ENCODE peak calls at places on chromosomes 7 and 10, in five cellular contexts. One of them, this sample, is unnamed.

GRCh38 chr7:55052726-55053431 is 34.1 kb downstream of the EGFR start:
- DNase-seq in astrocyte of the cerebellum: no peak
- DNase-seq in lower leg skin: no peak
- DNase-seq in fibroblast of pulmonary artery: no peak
- DNase-seq in prostate gland: no peak
- DNase-seq in this sample: no peak

GRCh38 chr10:129968020-129968861 is 4.2 kb upstream of the EBF3 start:
- DNase-seq in astrocyte of the cerebellum: no peak
- DNase-seq in lower leg skin: no peak
- DNase-seq in fibroblast of pulmonary artery: no peak
- DNase-seq in prostate gland: no peak
- DNase-seq in this sample: no peak

GRCh38 chr7:75534727-75535307 is 42.7 kb downstream of the SPDYE5 start:
- DNase-seq in astrocyte of the cerebellum: no peak
- DNase-seq in lower leg skin: peak; percentile 8
- DNase-seq in fibroblast of pulmonary artery: peak; percentile 33
- DNase-seq in prostate gland: no peak
- DNase-seq in this sample: no peak

GRCh38 chr10:94631077-94631476 is 52.5 kb upstream of the CYP2C18 start:
- DNase-seq in astrocyte of the cerebellum: no peak
- DNase-seq in lower leg skin: no peak
- DNase-seq in fibroblast of pulmonary artery: no peak
- DNase-seq in prostate gland: no peak
- DNase-seq in this sample: no peak

GRCh38 chr7:115346685-115347084 is 424.8 kb downstream of the MDFIC start:
- DNase-seq in astrocyte of the cerebellum: no peak
- DNase-seq in lower leg skin: no peak
- DNase-seq in fibroblast of pulmonary artery: no peak
- DNase-seq in prostate gland: no peak
- DNase-seq in this sample: no peak

GRCh38 chr10:101744267-101744666 is 31.6 kb downstream of the FGF8 start:
- DNase-seq in astrocyte of the cerebellum: no peak
- DNase-seq in lower leg skin: peak; percentile 26
- DNase-seq in fibroblast of pulmonary artery: no peak
- DNase-seq in prostate gland: no peak
- DNase-seq in this sample: no peak

GRCh38 chr7:95601324-95601723 is 5.0 kb upstream of the PDK4 start:
- DNase-seq in astrocyte of the cerebellum: no peak
- DNase-seq in lower leg skin: no peak
- DNase-seq in fibroblast of pulmonary artery: no peak
- DNase-seq in prostate gland: no peak
- DNase-seq in this sample: no peak

GRCh38 chr7:92685146-92686042 is 95.2 kb upstream of the FAM133B start:
- DNase-seq in astrocyte of the cerebellum: no peak
- DNase-seq in lower leg skin: no peak
- DNase-seq in fibroblast of pulmonary artery: no peak
- DNase-seq in prostate gland: no peak
- DNase-seq in this sample: no peak

GRCh38 chr7:136272934-136273333 is 295.8 kb upstream of the MTPN start:
- DNase-seq in astrocyte of the cerebellum: no peak
- DNase-seq in lower leg skin: no peak
- DNase-seq in fibroblast of pulmonary artery: no peak
- DNase-seq in prostate gland: no peak
- DNase-seq in this sample: no peak

GRCh38 chr7:5755704-5756131 is 25.7 kb downstream of the RNF216 start:
- DNase-seq in astrocyte of the cerebellum: no peak
- DNase-seq in lower leg skin: no peak
- DNase-seq in fibroblast of pulmonary artery: peak; percentile 88
- DNase-seq in prostate gland: no peak
- DNase-seq in this sample: no peak

GRCh38 chr10:132359305-132360040 is 27.5 kb downstream of the LRRC27 start:
- DNase-seq in astrocyte of the cerebellum: no peak
- DNase-seq in lower leg skin: no peak
- DNase-seq in fibroblast of pulmonary artery: no peak
- DNase-seq in prostate gland: no peak
- DNase-seq in this sample: peak; percentile 58

GRCh38 chr7:86918245-86918644 is 141.2 kb downstream of the ELAPOR2 start:
- DNase-seq in astrocyte of the cerebellum: no peak
- DNase-seq in lower leg skin: no peak
- DNase-seq in fibroblast of pulmonary artery: no peak
- DNase-seq in prostate gland: no peak
- DNase-seq in this sample: no peak

GRCh38 chr10:35916791-35917190 is 274.7 kb upstream of the FZD8 start:
- DNase-seq in astrocyte of the cerebellum: no peak
- DNase-seq in lower leg skin: no peak
- DNase-seq in fibroblast of pulmonary artery: no peak
- DNase-seq in prostate gland: no peak
- DNase-seq in this sample: no peak

GRCh38 chr7:30616318-30616717 is 21.6 kb downstream of the GARS1 start:
- DNase-seq in astrocyte of the cerebellum: no peak
- DNase-seq in lower leg skin: no peak
- DNase-seq in fibroblast of pulmonary artery: no peak
- DNase-seq in prostate gland: no peak
- DNase-seq in this sample: no peak

GRCh38 chr7:38929460-38930171 is 20.6 kb upstream of the VPS41 start:
- DNase-seq in astrocyte of the cerebellum: no peak
- DNase-seq in lower leg skin: no peak
- DNase-seq in fibroblast of pulmonary artery: peak; percentile 33
- DNase-seq in prostate gland: no peak
- DNase-seq in this sample: no peak

GRCh38 chr10:46096426-46096825 is 50.4 kb upstream of the MSMB start:
- DNase-seq in astrocyte of the cerebellum: no peak
- DNase-seq in lower leg skin: no peak
- DNase-seq in fibroblast of pulmonary artery: no peak
- DNase-seq in prostate gland: no peak
- DNase-seq in this sample: no peak

GRCh38 chr10:129740532-129741279 is 223.4 kb downstream of the EBF3 start:
- DNase-seq in astrocyte of the cerebellum: no peak
- DNase-seq in lower leg skin: no peak
- DNase-seq in fibroblast of pulmonary artery: no peak
- DNase-seq in prostate gland: no peak
- DNase-seq in this sample: no peak

GRCh38 chr10:60394444-60394843 is 4.8 kb upstream of the ANK3 start:
- DNase-seq in astrocyte of the cerebellum: no peak
- DNase-seq in lower leg skin: no peak
- DNase-seq in fibroblast of pulmonary artery: no peak
- DNase-seq in prostate gland: no peak
- DNase-seq in this sample: no peak

GRCh38 chr7:106775552-106775936 is 89.5 kb upstream of the PIK3CG start:
- DNase-seq in astrocyte of the cerebellum: no peak
- DNase-seq in lower leg skin: no peak
- DNase-seq in fibroblast of pulmonary artery: peak; percentile 68
- DNase-seq in prostate gland: no peak
- DNase-seq in this sample: no peak

GRCh38 chr7:158011941-158012340 is 575.7 kb downstream of the PTPRN2 start:
- DNase-seq in astrocyte of the cerebellum: no peak
- DNase-seq in lower leg skin: no peak
- DNase-seq in fibroblast of pulmonary artery: no peak
- DNase-seq in prostate gland: no peak
- DNase-seq in this sample: no peak

GRCh38 chr10:55232553-55232952 is 431.5 kb upstream of the PCDH15 start:
- DNase-seq in astrocyte of the cerebellum: no peak
- DNase-seq in lower leg skin: no peak
- DNase-seq in fibroblast of pulmonary artery: no peak
- DNase-seq in prostate gland: no peak
- DNase-seq in this sample: no peak

GRCh38 chr10:62861507-62861906 is 45.3 kb upstream of the EGR2 start:
- DNase-seq in astrocyte of the cerebellum: no peak
- DNase-seq in lower leg skin: no peak
- DNase-seq in fibroblast of pulmonary artery: peak; percentile 14
- DNase-seq in prostate gland: no peak
- DNase-seq in this sample: no peak

GRCh38 chr7:44261239-44261638 is 60.5 kb downstream of the YKT6 start:
- DNase-seq in astrocyte of the cerebellum: no peak
- DNase-seq in lower leg skin: no peak
- DNase-seq in fibroblast of pulmonary artery: no peak
- DNase-seq in prostate gland: no peak
- DNase-seq in this sample: no peak

GRCh38 chr7:17472518-17472917 is 174.1 kb downstream of the AHR start:
- DNase-seq in astrocyte of the cerebellum: no peak
- DNase-seq in lower leg skin: no peak
- DNase-seq in fibroblast of pulmonary artery: no peak
- DNase-seq in prostate gland: no peak
- DNase-seq in this sample: no peak

GRCh38 chr7:134613623-134614347 is 32.9 kb upstream of the BPGM start:
- DNase-seq in astrocyte of the cerebellum: peak; percentile 98
- DNase-seq in lower leg skin: no peak
- DNase-seq in fibroblast of pulmonary artery: peak; percentile 98
- DNase-seq in prostate gland: no peak
- DNase-seq in this sample: peak; percentile 38

GRCh38 chr10:48266528-48266927 is 8.0 kb downstream of the FRMPD2 start:
- DNase-seq in astrocyte of the cerebellum: no peak
- DNase-seq in lower leg skin: peak; percentile 52
- DNase-seq in fibroblast of pulmonary artery: no peak
- DNase-seq in prostate gland: no peak
- DNase-seq in this sample: no peak

GRCh38 chr7:66930341-66930740 is 9.3 kb downstream of the TMEM248 start:
- DNase-seq in astrocyte of the cerebellum: no peak
- DNase-seq in lower leg skin: no peak
- DNase-seq in fibroblast of pulmonary artery: peak; percentile 21
- DNase-seq in prostate gland: no peak
- DNase-seq in this sample: no peak

GRCh38 chr10:74575191-74575720 is 251.1 kb upstream of the KAT6B start:
- DNase-seq in astrocyte of the cerebellum: no peak
- DNase-seq in lower leg skin: no peak
- DNase-seq in fibroblast of pulmonary artery: no peak
- DNase-seq in prostate gland: no peak
- DNase-seq in this sample: no peak

GRCh38 chr7:28579571-28579970 is 167.3 kb downstream of the CREB5 start:
- DNase-seq in astrocyte of the cerebellum: no peak
- DNase-seq in lower leg skin: no peak
- DNase-seq in fibroblast of pulmonary artery: no peak
- DNase-seq in prostate gland: no peak
- DNase-seq in this sample: no peak

GRCh38 chr7:155918720-155919399 is 106.6 kb upstream of the SHH start:
- DNase-seq in astrocyte of the cerebellum: peak; percentile 90
- DNase-seq in lower leg skin: no peak
- DNase-seq in fibroblast of pulmonary artery: peak; percentile 82
- DNase-seq in prostate gland: no peak
- DNase-seq in this sample: peak; percentile 27

GRCh38 chr10:119341236-119342016 is 134.1 kb downstream of the GRK5 start:
- DNase-seq in astrocyte of the cerebellum: no peak
- DNase-seq in lower leg skin: no peak
- DNase-seq in fibroblast of pulmonary artery: peak; percentile 66
- DNase-seq in prostate gland: no peak
- DNase-seq in this sample: no peak

GRCh38 chr7:24283900-24284698 is at the start of gene NPY:
- DNase-seq in astrocyte of the cerebellum: no peak
- DNase-seq in lower leg skin: no peak
- DNase-seq in fibroblast of pulmonary artery: no peak
- DNase-seq in prostate gland: no peak
- DNase-seq in this sample: no peak

GRCh38 chr10:23362069-23362830 is 17.7 kb upstream of the C10orf67 start:
- DNase-seq in astrocyte of the cerebellum: no peak
- DNase-seq in lower leg skin: no peak
- DNase-seq in fibroblast of pulmonary artery: no peak
- DNase-seq in prostate gland: no peak
- DNase-seq in this sample: no peak

GRCh38 chr7:15284406-15284805 is 277.4 kb downstream of the AGMO start:
- DNase-seq in astrocyte of the cerebellum: no peak
- DNase-seq in lower leg skin: no peak
- DNase-seq in fibroblast of pulmonary artery: no peak
- DNase-seq in prostate gland: no peak
- DNase-seq in this sample: no peak

DNA sequence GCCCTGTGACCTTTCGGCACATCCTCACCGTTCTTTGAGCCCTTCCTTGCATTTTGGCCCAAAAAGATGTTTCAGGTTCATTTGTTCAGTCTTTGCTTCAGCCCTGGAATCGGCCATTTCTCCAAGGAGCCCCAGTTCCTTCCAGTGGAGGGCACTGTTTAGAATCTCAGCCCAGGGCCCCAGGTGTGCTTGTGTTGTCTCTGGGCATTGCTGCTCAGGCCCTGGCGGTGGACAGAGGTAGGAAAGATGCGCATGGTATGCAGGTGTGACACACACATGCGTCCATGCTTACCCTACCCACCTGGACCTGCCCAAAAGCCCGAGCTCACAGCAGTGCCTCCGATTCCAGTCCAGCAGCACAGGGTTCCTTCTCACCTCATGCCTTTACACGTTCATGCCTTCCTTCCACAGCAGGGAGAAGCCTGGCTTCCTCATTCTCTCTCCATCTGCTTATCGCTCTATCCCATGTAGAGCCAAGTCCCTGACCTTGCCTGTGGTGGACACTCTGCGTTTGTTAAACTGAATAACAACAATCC is 70.6 kb downstream of the LHPP start:
- DNase-seq in astrocyte of the cerebellum: no peak
- DNase-seq in lower leg skin: no peak
- DNase-seq in fibroblast of pulmonary artery: peak; percentile 8
- DNase-seq in prostate gland: no peak
- DNase-seq in this sample: no peak
- TF ChIP-seq CTCF in astrocyte of the cerebellum: peak; percentile 51
- TF ChIP-seq CTCF in lower leg skin: no peak
- TF ChIP-seq CTCF in fibroblast of pulmonary artery: peak; percentile 47
- TF ChIP-seq CTCF in prostate gland: no peak
- TF ChIP-seq CTCF in this sample: no peak

DNA sequence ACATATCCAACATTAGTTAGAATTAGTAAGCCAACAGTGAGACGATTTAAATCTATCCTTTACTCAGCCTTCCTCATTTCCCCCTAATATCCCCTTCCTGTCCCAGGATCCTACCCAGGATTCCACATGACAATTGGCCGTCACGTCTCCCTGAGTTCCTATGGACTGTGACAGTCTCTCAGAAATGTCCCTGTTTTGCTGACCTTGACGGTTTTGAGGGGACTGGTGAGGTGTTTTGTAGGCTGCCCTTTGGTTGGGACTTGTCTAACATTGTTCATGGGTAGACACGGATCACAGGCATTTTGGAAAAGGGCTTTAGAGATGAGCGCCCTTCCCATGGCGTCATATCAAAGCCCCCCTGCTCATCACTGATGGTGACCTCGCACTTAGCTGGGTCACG is 162.8 kb downstream of the ZMYND11 start:
- DNase-seq in astrocyte of the cerebellum: no peak
- DNase-seq in lower leg skin: no peak
- DNase-seq in fibroblast of pulmonary artery: no peak
- DNase-seq in prostate gland: no peak
- DNase-seq in this sample: no peak
- TF ChIP-seq CTCF in astrocyte of the cerebellum: no peak
- TF ChIP-seq CTCF in lower leg skin: no peak
- TF ChIP-seq CTCF in fibroblast of pulmonary artery: no peak
- TF ChIP-seq CTCF in prostate gland: no peak
- TF ChIP-seq CTCF in this sample: no peak

GRCh38 chr7:1169409-1170368 is 9.7 kb upstream of the ZFAND2A start:
- DNase-seq in astrocyte of the cerebellum: no peak
- DNase-seq in lower leg skin: peak; percentile 97
- DNase-seq in fibroblast of pulmonary artery: peak; percentile 71
- DNase-seq in prostate gland: peak; percentile 51
- DNase-seq in this sample: peak; percentile 80
- TF ChIP-seq CTCF in astrocyte of the cerebellum: peak; percentile 76
- TF ChIP-seq CTCF in lower leg skin: peak; percentile 42
- TF ChIP-seq CTCF in fibroblast of pulmonary artery: peak; percentile 65
- TF ChIP-seq CTCF in prostate gland: peak; percentile 69
- TF ChIP-seq CTCF in this sample: peak; percentile 76

GRCh38 chr10:92839191-92840085 is 8.9 kb upstream of the EXOC6 start:
- DNase-seq in astrocyte of the cerebellum: peak; percentile 27
- DNase-seq in lower leg skin: no peak
- DNase-seq in fibroblast of pulmonary artery: peak; percentile 86
- DNase-seq in prostate gland: no peak
- DNase-seq in this sample: peak; percentile 71
- TF ChIP-seq CTCF in astrocyte of the cerebellum: peak; percentile 21
- TF ChIP-seq CTCF in lower leg skin: no peak
- TF ChIP-seq CTCF in fibroblast of pulmonary artery: peak; percentile 38
- TF ChIP-seq CTCF in prostate gland: no peak
- TF ChIP-seq CTCF in this sample: peak; percentile 33

This sample was measured in heart right ventricle.